ENCODE peak calls at places on chromosomes 1 and 21, in five cellular contexts. K, W, N, S and O are unnamed samples.
A peak's percentile ranks its signal among the peaks of the same experiment; 100 is the strongest.

GRCh38 chr1:86687595-86687994 is 16.8 kb upstream of the SH3GLB1 start:
- DNase-seq in K (no peak), N (no peak), W (no peak), S (peak; percentile 15), O (no peak)

GRCh38 chr1:179177614-179178013 is 51.9 kb downstream of the ABL2 start:
- DNase-seq in S (no peak), N (no peak), K (no peak), W (no peak), O (no peak)

GRCh38 chr1:24704411-24705259 is 40.6 kb upstream of the CLIC4 start:
- DNase-seq in K (peak; percentile 49), N (peak; percentile 93), W (no peak), S (peak; percentile 62), O (peak; percentile 65)

GRCh38 chr1:66048011-66048410 is 255.3 kb downstream of the PDE4B start:
- DNase-seq in W (no peak), K (no peak), S (no peak), N (peak; percentile 6), O (no peak)

GRCh38 chr1:211472724-211473123 is 19.2 kb downstream of the RD3 start:
- DNase-seq in N (no peak), W (no peak), K (no peak), S (no peak), O (no peak)

GRCh38 chr1:205925730-205926129 is 17.5 kb downstream of the SLC26A9 start:
- DNase-seq in W (no peak), S (peak; percentile 85), K (no peak), N (peak; percentile 85), O (no peak)

GRCh38 chr1:190376067-190376466 is 101.6 kb downstream of the BRINP3 start:
- DNase-seq in W (no peak), K (no peak), S (no peak), N (no peak), O (no peak)

GRCh38 chr1:24283326-24284155 is 35.6 kb upstream of the GRHL3 start:
- DNase-seq in S (peak; percentile 94), N (peak; percentile 86), W (no peak), K (no peak), O (no peak)

GRCh38 chr1:59596956-59597355 is 217.8 kb upstream of the HOOK1 start:
- DNase-seq in W (no peak), S (no peak), N (no peak), K (no peak), O (no peak)
- H2AFZ ChIP-seq in W (no peak overlapping the region), S (no peak overlapping the region), N (no peak overlapping the region), K (no peak overlapping the region), O (no peak overlapping the region)

DNA sequence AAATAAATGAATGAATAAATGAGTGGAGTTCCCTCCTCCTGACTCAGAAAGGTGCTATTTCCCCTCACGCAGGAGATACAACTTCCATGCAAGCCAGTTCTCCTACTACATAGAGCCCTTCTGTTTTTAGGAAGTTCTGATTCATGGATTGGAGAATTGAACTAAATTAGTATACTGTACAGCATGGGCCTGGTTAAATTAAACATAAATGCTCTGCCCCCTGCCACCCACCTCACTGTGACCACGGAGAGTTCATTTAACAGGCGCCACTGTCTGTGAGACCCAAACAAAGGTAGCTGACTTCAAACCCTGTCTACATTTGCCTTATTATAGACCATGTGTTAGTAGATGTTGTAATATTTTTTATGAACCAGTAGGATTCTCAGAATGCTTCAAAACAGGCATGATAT is 9.1 kb upstream of the IRF2BP2 start:
- DNase-seq in K (no peak), S (no peak), W (no peak), N (peak; percentile 61), O (no peak)
- H2BK15ac ChIP-seq in K (no peak overlapping the region), S (no peak overlapping the region), W (no peak overlapping the region), N (peak overlapping the region; percentile 96), O (no peak overlapping the region)

GRCh38 chr1:223723351-223723904 is 11.1 kb downstream of the CAPN2 start:
- DNase-seq in K (no peak), N (no peak), S (no peak), W (no peak), O (no peak)
- H2AFZ ChIP-seq in K (no peak overlapping the region), N (no peak overlapping the region), S (no peak overlapping the region), W (no peak overlapping the region), O (no peak overlapping the region)

DNA sequence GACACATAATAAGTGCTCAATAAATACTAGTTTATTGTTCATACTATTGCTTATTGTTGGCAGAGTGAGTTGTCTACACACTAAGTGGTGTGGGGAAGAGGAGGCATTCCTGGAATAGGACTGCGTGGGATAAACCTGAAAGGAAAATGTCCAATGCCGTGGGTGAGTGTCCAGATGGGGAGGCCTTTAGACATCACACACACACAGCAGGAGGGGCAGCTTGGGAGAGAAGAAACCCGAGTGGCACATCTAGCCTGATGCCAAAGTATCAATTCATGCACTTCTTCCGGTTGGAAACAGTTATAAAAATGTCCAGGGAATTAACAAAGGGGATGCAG is 27.3 kb downstream of the CCN1 start:
- DNase-seq in K (no peak), N (peak; percentile 53), S (no peak), W (no peak), O (no peak)
- H2BK15ac ChIP-seq in K (no peak overlapping the region), N (peak overlapping the region; percentile 99), S (no peak overlapping the region), W (no peak overlapping the region), O (no peak overlapping the region)

DNA sequence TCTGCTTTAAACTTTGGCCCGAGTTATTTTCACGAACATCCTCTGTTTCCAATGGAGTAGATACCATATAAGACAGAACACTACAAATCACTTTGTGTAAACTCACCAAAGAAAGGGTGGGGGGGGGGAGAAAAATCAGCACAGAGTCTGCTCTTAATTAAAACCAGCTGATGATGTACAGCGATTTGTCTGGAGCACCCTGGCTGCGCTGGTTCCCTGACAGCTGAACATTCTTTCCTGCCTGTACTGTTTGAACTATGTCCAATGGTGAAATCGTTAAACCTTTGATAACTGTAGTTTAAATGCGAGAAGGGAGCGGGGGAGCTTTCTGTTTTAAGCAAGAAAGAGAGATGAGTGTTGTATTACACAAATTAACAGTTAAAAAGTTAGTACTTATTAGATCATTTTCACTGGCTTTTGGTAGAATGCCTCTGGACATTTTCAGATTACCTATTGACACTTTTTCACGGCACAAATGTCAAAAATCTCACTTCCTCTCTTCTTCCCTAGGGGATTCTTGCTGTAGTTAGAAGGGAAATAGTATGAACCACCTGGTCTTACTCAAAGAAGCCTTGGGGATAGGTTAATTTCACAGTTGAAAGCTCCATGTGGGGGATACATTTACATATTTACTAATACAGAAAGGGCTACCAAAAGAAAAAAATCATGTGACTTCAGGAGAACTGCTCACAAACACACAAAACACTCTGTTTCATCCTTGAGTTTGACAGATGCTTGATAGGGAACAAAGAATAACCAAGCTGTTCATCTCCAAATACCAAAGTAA is 140.2 kb upstream of the RUNX1 start:
- DNase-seq in S (peak; percentile 49), W (no peak), K (no peak), N (peak; percentile 82), O (no peak)
- H2AFZ ChIP-seq in S (no peak overlapping the region), W (no peak overlapping the region), K (no peak overlapping the region), N (no peak overlapping the region), O (no peak overlapping the region)